ENCODE peak calls at places on chromosomes 6 and 20, in ten cellular contexts. P, E, W, D, O, H, J, L, A and Q are unnamed samples. For H3K4me1, the result is how much of the 10 kb centered on the place peaks cover.

GRCh38 chr6:66096679-66097078 is 389.7 kb upstream of the EYS start:
- DNase-seq in A (no peak), D (no peak), W (no peak), P (no peak), L (no peak), J (no peak), E (no peak), O (no peak), H (no peak), Q (no peak)

GRCh38 chr6:30544666-30545272 is 11.5 kb downstream of the GNL1 start:
- DNase-seq in P (peak), W (peak), O (peak), D (no peak), A (peak), J (no peak), H (no peak), E (peak), L (peak), Q (no peak)

GRCh38 chr20:38894091-38894847 is 31.9 kb upstream of the FAM83D start:
- DNase-seq in P (no peak), L (no peak), H (no peak), W (no peak), D (no peak), O (no peak), E (no peak), A (peak), J (peak), Q (no peak)

GRCh38 chr6:71599366-71599765 is 287.0 kb upstream of the RIMS1 start:
- DNase-seq in E (no peak), A (no peak), H (no peak), P (no peak), J (no peak), D (peak), O (no peak), L (no peak), W (no peak), Q (no peak)

GRCh38 chr20:31811796-31812728 is 7.1 kb upstream of the MYLK2 start:
- DNase-seq in O (no peak), A (peak), P (no peak), L (no peak), E (no peak), J (peak), H (no peak), W (no peak), D (no peak), Q (no peak)

GRCh38 chr6:136600818-136601217 is 50.6 kb upstream of the MAP7 start:
- DNase-seq in D (no peak), A (no peak), O (no peak), J (no peak), L (no peak), E (no peak), W (no peak), P (no peak), H (no peak), Q (no peak)

GRCh38 chr6:37565267-37566208 is 65.8 kb upstream of the CCDC167 start:
- DNase-seq in H (no peak), L (peak), A (no peak), O (no peak), W (no peak), D (no peak), P (no peak), J (no peak), E (no peak), Q (no peak)

GRCh38 chr6:31495580-31495979 is 2.4 kb upstream of the MICB start:
- DNase-seq in P (no peak), O (no peak), L (no peak), W (peak), H (no peak), E (peak), D (no peak), J (no peak), A (peak), Q (no peak)

GRCh38 chr6:73236147-73236750 is 11.0 kb upstream of the KHDC1L start:
- DNase-seq in A (peak), L (no peak), P (no peak), O (no peak), E (no peak), D (no peak), J (no peak), W (peak), H (no peak), Q (no peak)

GRCh38 chr6:21529431-21529830 is 64.1 kb upstream of the SOX4 start:
- DNase-seq in H (no peak), P (no peak), D (no peak), L (peak), O (no peak), A (no peak), J (no peak), E (no peak), W (no peak), Q (no peak)

GRCh38 chr20:41392871-41393704 is 26.5 kb upstream of the EMILIN3 start:
- DNase-seq in H (peak), D (no peak), E (peak), A (peak), W (no peak), J (peak), P (no peak), L (no peak), O (no peak), Q (no peak)

GRCh38 chr6:3334579-3334978 is 75.8 kb downstream of the PSMG4 start:
- DNase-seq in A (no peak), H (peak), W (no peak), O (no peak), D (no peak), L (no peak), P (no peak), J (no peak), E (no peak), Q (peak)

GRCh38 chr6:36204068-36204753 is 7.7 kb downstream of the BRPF3 start:
- DNase-seq in H (no peak), O (peak), P (peak), A (no peak), L (no peak), W (no peak), D (no peak), E (peak), J (no peak), Q (no peak)

GRCh38 chr20:46990017-46990810 is 95.6 kb downstream of the EYA2 start:
- DNase-seq in O (peak), H (no peak), E (no peak), D (no peak), W (peak), L (peak), P (no peak), A (no peak), J (no peak), Q (peak)

GRCh38 chr6:110390404-110390803 is 25.0 kb downstream of the DDO start:
- DNase-seq in L (no peak), D (no peak), A (no peak), W (no peak), H (no peak), P (no peak), O (no peak), E (no peak), J (no peak), Q (no peak)

GRCh38 chr6:9796827-9797226 is 618.0 kb downstream of the TFAP2A start:
- DNase-seq in L (no peak), P (no peak), O (no peak), J (no peak), W (no peak), A (no peak), D (no peak), H (no peak), E (no peak), Q (no peak)

GRCh38 chr6:9801255-9801757 is 613.6 kb downstream of the TFAP2A start:
- DNase-seq in H (no peak), A (no peak), W (no peak), O (no peak), J (no peak), E (no peak), P (no peak), L (no peak), D (no peak), Q (no peak)

GRCh38 chr6:9795880-9796279 is 619.0 kb downstream of the TFAP2A start:
- DNase-seq in W (no peak), E (no peak), D (no peak), H (no peak), P (no peak), O (no peak), A (peak), J (no peak), L (no peak), Q (no peak)

GRCh38 chr6:9799582-9799981 is 615.3 kb downstream of the TFAP2A start:
- DNase-seq in D (no peak), P (no peak), L (no peak), W (no peak), O (no peak), J (no peak), A (no peak), E (no peak), H (no peak), Q (no peak)
- H3K4me1 ChIP-seq in D (under half), P (under half), L (under half), W (under half), O (under half), J (under half), A (under half), E (under half), H (under half), Q (under half)

DNA sequence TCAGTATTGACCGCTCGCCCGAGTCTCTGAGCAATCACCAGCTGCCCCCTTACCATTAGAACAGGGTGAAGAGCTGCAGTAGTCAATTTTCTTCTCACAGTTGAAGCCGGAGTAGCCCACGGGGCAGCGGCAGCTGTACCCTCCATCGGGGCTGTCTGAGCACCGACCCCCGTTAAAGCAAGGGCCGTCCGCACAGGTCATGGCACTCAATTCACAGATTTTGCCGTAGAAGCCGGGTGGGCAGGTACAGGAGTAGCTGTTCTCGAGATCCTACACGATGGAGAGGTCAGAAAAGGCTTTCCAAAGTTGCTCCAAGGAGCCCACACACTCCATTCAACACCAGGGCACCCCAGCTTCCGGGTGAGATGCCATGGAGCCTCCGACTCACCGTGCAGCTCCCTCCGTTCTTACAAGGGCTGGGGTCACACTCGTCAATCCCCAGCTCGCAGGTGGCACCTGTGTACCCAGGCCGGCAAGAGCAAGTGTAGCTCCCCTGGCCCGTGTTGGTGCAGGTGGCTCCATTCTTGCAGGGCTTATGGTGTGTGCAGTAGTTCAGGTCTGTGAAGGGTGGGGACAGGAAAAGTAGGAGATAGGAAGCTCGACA is 5.9 kb downstream of the DLL1 start:
- DNase-seq in A (no peak), L (no peak), J (no peak), O (no peak), P (no peak), D (no peak), H (no peak), W (no peak), E (no peak), Q (no peak)
- H3K4me1 ChIP-seq in A (under half), L (under half), J (half or more), O (under half), P (under half), D (under half), H (under half), W (under half), E (under half), Q (under half)

DNA sequence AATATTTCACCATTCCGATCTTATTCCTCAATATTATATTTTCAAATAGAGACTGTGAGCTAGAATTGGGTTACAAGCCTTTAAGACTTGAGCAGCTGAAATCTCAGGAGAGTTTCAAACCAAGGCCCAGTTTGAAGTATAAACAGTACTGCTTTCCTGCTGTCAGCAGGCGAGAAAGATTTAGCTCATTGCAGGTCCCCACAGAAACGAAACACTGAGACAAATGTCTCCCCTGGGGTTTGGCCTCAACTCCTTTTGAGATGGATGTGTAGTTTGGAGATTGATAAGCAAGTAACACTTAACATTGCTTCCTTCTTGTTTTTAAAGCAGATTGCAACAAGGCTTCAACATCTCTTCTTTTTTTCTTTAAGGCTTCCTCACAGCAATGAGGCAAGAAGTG is 22.4 kb upstream of the GLP1R start:
- DNase-seq in D (no peak), P (no peak), H (no peak), O (no peak), E (no peak), W (no peak), L (no peak), J (no peak), A (no peak), Q (no peak)
- H3K4me1 ChIP-seq in D (under half), P (under half), H (under half), O (under half), E (under half), W (under half), L (under half), J (under half), A (under half), Q (under half)

GRCh38 chr6:146896062-146896813 is 297.5 kb downstream of the ADGB start:
- DNase-seq in J (no peak), A (no peak), D (no peak), H (no peak), P (no peak), O (no peak), W (no peak), L (no peak), E (no peak), Q (no peak)
- H3K4me1 ChIP-seq in J (under half), A (under half), D (under half), H (under half), P (under half), O (under half), W (under half), L (under half), E (under half), Q (under half)

GRCh38 chr6:46926481-46926880 is 4.7 kb upstream of the ADGRF5 start:
- DNase-seq in W (peak), L (no peak), D (no peak), P (no peak), E (no peak), O (no peak), H (no peak), A (peak), J (no peak), Q (no peak)
- H3K4me1 ChIP-seq in W (under half), L (under half), D (under half), P (under half), E (under half), O (under half), H (under half), A (under half), J (under half), Q (under half)

GRCh38 chr20:3904224-3904623 is 15.0 kb downstream of the PANK2 start:
- DNase-seq in P (no peak), J (no peak), H (no peak), A (no peak), L (no peak), W (no peak), E (no peak), O (no peak), D (no peak), Q (no peak)
- H3K4me1 ChIP-seq in P (half or more), J (half or more), H (under half), A (under half), L (under half), W (under half), E (under half), O (half or more), D (under half), Q (under half)

GRCh38 chr6:127954082-127954481 is 53.2 kb upstream of the THEMIS start:
- DNase-seq in A (no peak), H (no peak), J (no peak), O (no peak), W (peak), L (no peak), P (no peak), E (no peak), D (no peak), Q (no peak)

GRCh38 chr6:127950566-127951141 is 49.8 kb upstream of the THEMIS start:
- DNase-seq in P (no peak), A (no peak), D (no peak), H (no peak), E (no peak), L (no peak), W (no peak), O (peak), J (no peak), Q (no peak)

GRCh38 chr6:127951172-127951995 is 50.5 kb upstream of the THEMIS start:
- DNase-seq in P (peak), D (no peak), J (no peak), A (no peak), W (no peak), E (peak), L (no peak), O (peak), H (no peak), Q (no peak)

GRCh38 chr6:127952831-127953230 is 52.0 kb upstream of the THEMIS start:
- DNase-seq in W (no peak), D (no peak), J (no peak), E (no peak), O (no peak), A (no peak), H (no peak), P (no peak), L (peak), Q (no peak)

GRCh38 chr6:127952176-127952575 is 51.3 kb upstream of the THEMIS start:
- DNase-seq in D (no peak), E (no peak), J (no peak), O (no peak), W (no peak), A (no peak), L (no peak), P (no peak), H (no peak), Q (no peak)
- H3K4me1 ChIP-seq in D (under half), E (under half), J (under half), O (under half), W (under half), A (under half), L (under half), P (half or more), H (under half), Q (under half)

DNA sequence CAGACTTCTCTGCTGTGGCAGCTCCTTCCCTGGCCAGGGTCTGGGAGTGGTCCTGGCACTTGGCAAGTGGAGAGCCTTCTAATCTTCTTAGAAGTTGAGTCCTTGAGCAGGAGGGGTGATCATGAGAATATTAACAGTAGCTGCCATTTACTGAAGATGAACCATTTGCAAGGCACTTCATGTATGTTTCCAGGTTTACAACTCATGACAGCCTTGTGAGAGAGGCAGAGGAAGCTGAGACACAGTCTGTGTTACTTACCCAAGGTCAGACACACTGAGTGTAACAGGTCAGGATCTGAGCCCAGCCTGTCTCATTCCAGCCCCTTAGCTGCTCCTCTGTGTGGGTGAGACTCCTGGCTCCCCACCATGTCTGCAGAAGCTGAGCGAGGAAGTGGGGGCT is 45.5 kb upstream of the SRF start:
- DNase-seq in L (no peak), J (no peak), W (no peak), O (no peak), E (no peak), D (no peak), H (no peak), P (no peak), A (no peak), Q (no peak)
- H3K4me1 ChIP-seq in L (under half), J (under half), W (under half), O (under half), E (under half), D (under half), H (under half), P (under half), A (under half), Q (under half)